ENCODE peak calls at places on chromosomes 16 and 17, in six cellular contexts. X is HTR-8/SVneo; K is Karpas-422; B is stimulated activated CD8-positive, alpha-beta memory T cell treated with anti-CD3 and anti-CD28 coated beads, Interleukin-7, amount 100 ng/mL, for 1 hour; V is naive B cell; D is GM20000. H is an unnamed sample.

GRCh38 chr16:73210686-73211085 is 162.8 kb upstream of the ZFHX3 start:
- DNase-seq in X (no peak), K (no peak), B (no peak), V (no peak), D (no peak), H (no peak)

GRCh38 chr17:74760404-74761105 is 12.1 kb downstream of the NHERF1 start:
- DNase-seq in X (no peak), K (no peak), B (no peak), V (no peak), D (no peak), H (no peak)

GRCh38 chr17:29977836-29978235 is 36.4 kb downstream of the EFCAB5 start:
- DNase-seq in X (no peak), K (no peak), B (no peak), V (no peak), D (no peak), H (no peak)

GRCh38 chr17:74344658-74345057 is 17.0 kb downstream of the BTBD17 start:
- DNase-seq in X (no peak), K (no peak), B (no peak), V (no peak), D (no peak), H (no peak)

GRCh38 chr16:68037820-68038597 is 14.9 kb downstream of the DUS2 start:
- DNase-seq in X (no peak), K (peak), B (no peak), V (peak), D (peak), H (peak)

GRCh38 chr17:20043034-20043433 is 33.9 kb downstream of the SPECC1 start:
- DNase-seq in X (no peak), K (no peak), B (no peak), V (no peak), D (no peak), H (no peak)

GRCh38 chr17:74444406-74444805 is 12.5 kb downstream of the GPRC5C start:
- DNase-seq in X (no peak), K (no peak), B (no peak), V (no peak), D (no peak), H (no peak)

GRCh38 chr17:59145571-59146096 is 9.4 kb downstream of the SKA2 start:
- DNase-seq in X (no peak), K (no peak), B (no peak), V (no peak), D (no peak), H (no peak)

H was measured in OCI-LY7.